ENCODE peak calls at places on chromosomes 1 and 21, in nine cellular contexts. One of them, this sample, is unnamed.

GRCh38 chr1:201332616-201333335 is 44.7 kb downstream of the TNNT2 start:
- DNase-seq in kidney: peak; percentile 63
- DNase-seq in cardiac muscle cell: no peak
- DNase-seq in A549: no peak
- DNase-seq in upper lobe of right lung: peak; percentile 43
- DNase-seq in adrenal gland: no peak
- DNase-seq in heart right ventricle: no peak
- DNase-seq in heart left ventricle: no peak
- DNase-seq in astrocyte: no peak
- DNase-seq in this sample: no peak

GRCh38 chr1:209895709-209896108 is 42.3 kb upstream of the SYT14 start:
- DNase-seq in kidney: no peak
- DNase-seq in heart right ventricle: no peak
- DNase-seq in astrocyte: peak; percentile 95
- DNase-seq in upper lobe of right lung: no peak
- DNase-seq in heart left ventricle: no peak
- DNase-seq in A549: no peak
- DNase-seq in adrenal gland: no peak
- DNase-seq in cardiac muscle cell: no peak
- DNase-seq in this sample: no peak

GRCh38 chr21:45818276-45818903 is 163.2 kb upstream of the COL6A1 start:
- DNase-seq in adrenal gland: no peak
- DNase-seq in cardiac muscle cell: no peak
- DNase-seq in A549: peak; percentile 70
- DNase-seq in astrocyte: peak; percentile 77
- DNase-seq in heart left ventricle: no peak
- DNase-seq in upper lobe of right lung: no peak
- DNase-seq in heart right ventricle: no peak
- DNase-seq in kidney: no peak
- DNase-seq in this sample: no peak

GRCh38 chr21:35438643-35439404 is 389.7 kb upstream of the RUNX1 start:
- DNase-seq in upper lobe of right lung: no peak
- DNase-seq in astrocyte: peak; percentile 16
- DNase-seq in heart left ventricle: no peak
- DNase-seq in heart right ventricle: no peak
- DNase-seq in adrenal gland: no peak
- DNase-seq in A549: no peak
- DNase-seq in kidney: no peak
- DNase-seq in cardiac muscle cell: no peak
- DNase-seq in this sample: no peak

GRCh38 chr1:100950776-100951175 is 54.9 kb downstream of the SLC30A7 start:
- DNase-seq in adrenal gland: no peak
- DNase-seq in cardiac muscle cell: peak; percentile 25
- DNase-seq in heart left ventricle: no peak
- DNase-seq in kidney: no peak
- DNase-seq in upper lobe of right lung: no peak
- DNase-seq in astrocyte: peak; percentile 80
- DNase-seq in A549: no peak
- DNase-seq in heart right ventricle: no peak
- DNase-seq in this sample: no peak

GRCh38 chr21:25324666-25325065 is 282.6 kb downstream of the MRPL39 start:
- DNase-seq in cardiac muscle cell: no peak
- DNase-seq in astrocyte: no peak
- DNase-seq in adrenal gland: no peak
- DNase-seq in upper lobe of right lung: no peak
- DNase-seq in heart right ventricle: no peak
- DNase-seq in heart left ventricle: no peak
- DNase-seq in kidney: no peak
- DNase-seq in A549: no peak
- DNase-seq in this sample: no peak

GRCh38 chr1:100896481-100896982 is 642 bp downstream of the SLC30A7 start:
- DNase-seq in astrocyte: peak; percentile 72
- DNase-seq in heart left ventricle: peak; percentile 10
- DNase-seq in heart right ventricle: peak; percentile 22
- DNase-seq in upper lobe of right lung: no peak
- DNase-seq in cardiac muscle cell: peak; percentile 20
- DNase-seq in kidney: no peak
- DNase-seq in A549: peak; percentile 58
- DNase-seq in adrenal gland: peak; percentile 24
- DNase-seq in this sample: peak; percentile 25

GRCh38 chr1:68232354-68233148 is at the start of gene WLS:
- DNase-seq in kidney: peak; percentile 92
- DNase-seq in upper lobe of right lung: peak; percentile 89
- DNase-seq in cardiac muscle cell: peak; percentile 92
- DNase-seq in A549: peak; percentile 28
- DNase-seq in heart left ventricle: peak; percentile 84
- DNase-seq in astrocyte: peak; percentile 74
- DNase-seq in heart right ventricle: peak; percentile 83
- DNase-seq in adrenal gland: peak; percentile 74
- DNase-seq in this sample: peak; percentile 92

GRCh38 chr1:218925777-218926176 is 247.9 kb upstream of the LYPLAL1 start:
- DNase-seq in heart left ventricle: no peak
- DNase-seq in A549: no peak
- DNase-seq in heart right ventricle: no peak
- DNase-seq in adrenal gland: no peak
- DNase-seq in cardiac muscle cell: no peak
- DNase-seq in astrocyte: no peak
- DNase-seq in kidney: no peak
- DNase-seq in upper lobe of right lung: no peak
- DNase-seq in this sample: no peak

GRCh38 chr1:56194911-56195310 is 384.5 kb downstream of the PLPP3 start:
- DNase-seq in astrocyte: no peak
- DNase-seq in heart left ventricle: no peak
- DNase-seq in upper lobe of right lung: no peak
- DNase-seq in heart right ventricle: no peak
- DNase-seq in cardiac muscle cell: no peak
- DNase-seq in kidney: no peak
- DNase-seq in A549: no peak
- DNase-seq in adrenal gland: no peak
- DNase-seq in this sample: no peak

GRCh38 chr1:151132676-151133338 is 13.6 kb downstream of the SEMA6C start:
- DNase-seq in A549: no peak
- DNase-seq in astrocyte: no peak
- DNase-seq in heart right ventricle: no peak
- DNase-seq in cardiac muscle cell: no peak
- DNase-seq in adrenal gland: no peak
- DNase-seq in upper lobe of right lung: no peak
- DNase-seq in heart left ventricle: no peak
- DNase-seq in kidney: peak; percentile 80
- DNase-seq in this sample: no peak

GRCh38 chr1:186511761-186512637 is 51.1 kb upstream of the PDC start:
- DNase-seq in astrocyte: no peak
- DNase-seq in A549: peak; percentile 74
- DNase-seq in upper lobe of right lung: peak; percentile 70
- DNase-seq in cardiac muscle cell: no peak
- DNase-seq in adrenal gland: no peak
- DNase-seq in heart left ventricle: no peak
- DNase-seq in heart right ventricle: no peak
- DNase-seq in kidney: peak; percentile 23
- DNase-seq in this sample: no peak

GRCh38 chr1:219261454-219261853 is 87.8 kb downstream of the LYPLAL1 start:
- DNase-seq in astrocyte: no peak
- DNase-seq in adrenal gland: no peak
- DNase-seq in heart left ventricle: no peak
- DNase-seq in cardiac muscle cell: no peak
- DNase-seq in kidney: no peak
- DNase-seq in heart right ventricle: no peak
- DNase-seq in A549: no peak
- DNase-seq in upper lobe of right lung: no peak
- DNase-seq in this sample: no peak

GRCh38 chr1:6785721-6786505 is 659 bp downstream of the CAMTA1 start:
- DNase-seq in heart right ventricle: peak; percentile 25
- DNase-seq in heart left ventricle: peak; percentile 43
- DNase-seq in adrenal gland: peak; percentile 47
- DNase-seq in astrocyte: no peak
- DNase-seq in A549: peak; percentile 10
- DNase-seq in cardiac muscle cell: peak; percentile 73
- DNase-seq in upper lobe of right lung: peak; percentile 77
- DNase-seq in kidney: peak; percentile 84
- DNase-seq in this sample: peak; percentile 34

GRCh38 chr1:41535236-41535720 is 50.8 kb upstream of the EDN2 start:
- DNase-seq in upper lobe of right lung: peak; percentile 54
- DNase-seq in kidney: peak; percentile 32
- DNase-seq in heart left ventricle: peak; percentile 1
- DNase-seq in heart right ventricle: no peak
- DNase-seq in astrocyte: no peak
- DNase-seq in cardiac muscle cell: no peak
- DNase-seq in A549: no peak
- DNase-seq in adrenal gland: no peak
- DNase-seq in this sample: no peak

GRCh38 chr1:17191990-17192242 is 13.0 kb upstream of the PADI1 start:
- DNase-seq in astrocyte: no peak
- DNase-seq in adrenal gland: no peak
- DNase-seq in kidney: no peak
- DNase-seq in cardiac muscle cell: no peak
- DNase-seq in heart left ventricle: no peak
- DNase-seq in heart right ventricle: no peak
- DNase-seq in A549: no peak
- DNase-seq in upper lobe of right lung: no peak
- DNase-seq in this sample: no peak

GRCh38 chr1:58816072-58816746 is 32.4 kb upstream of the JUN start:
- DNase-seq in kidney: peak; percentile 97
- DNase-seq in cardiac muscle cell: peak; percentile 84
- DNase-seq in heart right ventricle: peak; percentile 90
- DNase-seq in astrocyte: peak; percentile 85
- DNase-seq in A549: peak; percentile 83
- DNase-seq in heart left ventricle: peak; percentile 92
- DNase-seq in adrenal gland: peak; percentile 94
- DNase-seq in upper lobe of right lung: peak; percentile 97
- DNase-seq in this sample: peak; percentile 92
- H3K27ac ChIP-seq in kidney: peak overlapping the region; percentile 73
- H3K27ac ChIP-seq in cardiac muscle cell: no peak overlapping the region
- H3K27ac ChIP-seq in heart right ventricle: peak overlapping the region; percentile 90
- H3K27ac ChIP-seq in astrocyte: peak overlapping the region; percentile 79
- H3K27ac ChIP-seq in A549: peak overlapping the region; percentile 100
- H3K27ac ChIP-seq in heart left ventricle: peak overlapping the region; percentile 94
- H3K27ac ChIP-seq in adrenal gland: peak overlapping the region; percentile 92
- H3K27ac ChIP-seq in upper lobe of right lung: peak overlapping the region; percentile 95
- H3K27ac ChIP-seq in this sample: peak overlapping the region; percentile 40

GRCh38 chr1:43572084-43572483 is 41.4 kb downstream of the PTPRF start:
- DNase-seq in upper lobe of right lung: no peak
- DNase-seq in heart right ventricle: no peak
- DNase-seq in adrenal gland: no peak
- DNase-seq in astrocyte: no peak
- DNase-seq in cardiac muscle cell: no peak
- DNase-seq in A549: no peak
- DNase-seq in heart left ventricle: no peak
- DNase-seq in kidney: no peak
- DNase-seq in this sample: no peak
- TF ChIP-seq CTCF in upper lobe of right lung: no peak
- TF ChIP-seq CTCF in heart right ventricle: no peak
- TF ChIP-seq CTCF in adrenal gland: no peak
- TF ChIP-seq CTCF in astrocyte: no peak
- TF ChIP-seq CTCF in cardiac muscle cell: no peak
- TF ChIP-seq CTCF in A549: no peak
- TF ChIP-seq CTCF in heart left ventricle: no peak
- TF ChIP-seq CTCF in kidney: no peak
- TF ChIP-seq CTCF in this sample: no peak

GRCh38 chr1:166950156-166950555 is 25.2 kb downstream of the ILDR2 start:
- DNase-seq in A549: no peak
- DNase-seq in upper lobe of right lung: no peak
- DNase-seq in astrocyte: no peak
- DNase-seq in heart right ventricle: no peak
- DNase-seq in heart left ventricle: no peak
- DNase-seq in adrenal gland: no peak
- DNase-seq in kidney: no peak
- DNase-seq in cardiac muscle cell: no peak
- DNase-seq in this sample: no peak

GRCh38 chr1:166948856-166949350 is 26.4 kb downstream of the ILDR2 start:
- DNase-seq in kidney: no peak
- DNase-seq in adrenal gland: no peak
- DNase-seq in heart left ventricle: no peak
- DNase-seq in heart right ventricle: no peak
- DNase-seq in cardiac muscle cell: no peak
- DNase-seq in A549: no peak
- DNase-seq in astrocyte: no peak
- DNase-seq in upper lobe of right lung: no peak
- DNase-seq in this sample: no peak

GRCh38 chr1:166953486-166953885 is 21.9 kb downstream of the ILDR2 start:
- DNase-seq in adrenal gland: no peak
- DNase-seq in upper lobe of right lung: no peak
- DNase-seq in A549: no peak
- DNase-seq in kidney: no peak
- DNase-seq in astrocyte: peak; percentile 23
- DNase-seq in cardiac muscle cell: no peak
- DNase-seq in heart left ventricle: no peak
- DNase-seq in heart right ventricle: no peak
- DNase-seq in this sample: no peak

GRCh38 chr1:166951050-166951449 is 24.3 kb downstream of the ILDR2 start:
- DNase-seq in upper lobe of right lung: no peak
- DNase-seq in A549: no peak
- DNase-seq in adrenal gland: no peak
- DNase-seq in cardiac muscle cell: no peak
- DNase-seq in heart right ventricle: no peak
- DNase-seq in astrocyte: no peak
- DNase-seq in heart left ventricle: no peak
- DNase-seq in kidney: no peak
- DNase-seq in this sample: no peak

DNA sequence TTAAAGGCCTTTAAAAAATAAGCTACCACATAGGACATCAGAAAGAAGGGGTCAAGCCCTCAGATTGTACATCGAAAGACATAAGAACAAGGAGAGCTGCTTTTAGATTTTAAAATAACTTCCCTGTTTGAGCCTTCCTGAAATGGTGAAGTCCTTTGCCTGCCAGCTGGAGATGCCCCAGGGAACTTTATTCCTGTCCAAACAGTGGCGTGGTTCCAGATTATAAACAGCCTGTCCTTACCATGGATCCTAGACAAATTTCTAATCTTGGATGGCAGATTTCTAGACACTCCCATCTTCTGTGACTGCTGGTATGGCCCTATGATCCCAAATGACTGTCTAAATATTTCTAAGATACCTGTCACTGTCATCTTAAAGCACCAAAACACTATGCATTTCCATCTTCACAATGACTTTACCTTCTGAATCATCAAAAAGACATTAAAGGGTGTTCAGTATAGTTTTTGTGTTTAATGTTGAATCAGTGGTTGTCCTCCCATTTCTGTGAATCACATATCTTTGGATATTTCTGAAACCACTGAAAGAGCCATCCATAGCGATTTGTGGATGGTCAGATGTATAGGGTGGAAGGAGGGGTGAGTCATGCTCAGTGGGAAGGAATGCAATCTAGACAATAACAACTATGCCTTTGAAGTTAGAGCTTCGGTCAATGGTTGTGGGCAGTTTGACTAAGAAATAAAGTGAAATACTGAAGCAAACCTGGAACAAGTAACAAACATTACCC is 23.2 kb downstream of the ILDR2 start:
- DNase-seq in adrenal gland: no peak
- DNase-seq in kidney: no peak
- DNase-seq in astrocyte: peak; percentile 93
- DNase-seq in heart left ventricle: peak; percentile 39
- DNase-seq in upper lobe of right lung: no peak
- DNase-seq in heart right ventricle: peak; percentile 46
- DNase-seq in cardiac muscle cell: no peak
- DNase-seq in A549: no peak
- DNase-seq in this sample: no peak
- H3K27ac ChIP-seq in adrenal gland: no peak overlapping the region
- H3K27ac ChIP-seq in kidney: no peak overlapping the region
- H3K27ac ChIP-seq in astrocyte: peak overlapping the region; percentile 49
- H3K27ac ChIP-seq in heart left ventricle: peak overlapping the region; percentile 65
- H3K27ac ChIP-seq in upper lobe of right lung: no peak overlapping the region
- H3K27ac ChIP-seq in heart right ventricle: no peak overlapping the region
- H3K27ac ChIP-seq in cardiac muscle cell: no peak overlapping the region
- H3K27ac ChIP-seq in A549: no peak overlapping the region
- H3K27ac ChIP-seq in this sample: no peak overlapping the region

GRCh38 chr1:4553761-4554160 is 100.6 kb upstream of the AJAP1 start:
- DNase-seq in adrenal gland: no peak
- DNase-seq in A549: no peak
- DNase-seq in heart left ventricle: no peak
- DNase-seq in upper lobe of right lung: no peak
- DNase-seq in kidney: no peak
- DNase-seq in cardiac muscle cell: no peak
- DNase-seq in heart right ventricle: no peak
- DNase-seq in astrocyte: no peak
- DNase-seq in this sample: no peak
- TF ChIP-seq CTCF in adrenal gland: no peak
- TF ChIP-seq CTCF in A549: no peak
- TF ChIP-seq CTCF in heart left ventricle: no peak
- TF ChIP-seq CTCF in upper lobe of right lung: no peak
- TF ChIP-seq CTCF in kidney: no peak
- TF ChIP-seq CTCF in cardiac muscle cell: no peak
- TF ChIP-seq CTCF in heart right ventricle: no peak
- TF ChIP-seq CTCF in astrocyte: no peak
- TF ChIP-seq CTCF in this sample: no peak

This sample was measured in testis.